ENCODE peak calls at places on chromosome 17, in ten cellular contexts. B is fibroblast of pulmonary artery, Z is A549, V is BJ, E is upper lobe of left lung, J is tibial artery, I is PC-9, G is fibroblast of mammary gland, O is right lobe of liver, R is psoas muscle. K is an unnamed sample.

GRCh38 chr17:7107012-7107754 is 7.4 kb downstream of the ASGR2 start:
- DNase-seq in B (no peak), Z (no peak), V (no peak), E (no peak), J (no peak), I (no peak), G (no peak), O (no peak), R (no peak), K (no peak)

GRCh38 chr17:4607773-4608187 is 23.5 kb downstream of the SMTNL2 start:
- DNase-seq in B (peak; percentile 71), Z (no peak), V (no peak), E (peak; percentile 59), J (peak; percentile 75), I (no peak), G (peak; percentile 63), O (peak; percentile 73), R (peak; percentile 73), K (peak; percentile 68)

GRCh38 chr17:62572488-62573469 is 54.7 kb upstream of the MRC2 start:
- DNase-seq in B (peak; percentile 36), Z (no peak), V (peak; percentile 20), E (no peak), J (no peak), I (no peak), G (peak; percentile 53), O (no peak), R (no peak), K (no peak)

GRCh38 chr17:56756536-56756935 is 77.2 kb downstream of the C17orf67 start:
- DNase-seq in B (peak; percentile 42), Z (peak; percentile 31), V (peak; percentile 89), E (no peak), J (no peak), I (peak; percentile 55), G (peak; percentile 87), O (no peak), R (no peak), K (no peak)

GRCh38 chr17:80709090-80709695 is 164.6 kb downstream of the RPTOR start:
- DNase-seq in B (no peak), Z (no peak), V (no peak), E (no peak), J (no peak), I (no peak), G (no peak), O (no peak), R (no peak), K (no peak)

GRCh38 chr17:21368545-21369246 is 7.5 kb upstream of the KCNJ12 start:
- DNase-seq in B (no peak), Z (no peak), V (no peak), E (no peak), J (no peak), I (no peak), G (no peak), O (no peak), R (no peak), K (no peak)

GRCh38 chr17:38693700-38694329 is 11.3 kb upstream of the MLLT6 start:
- DNase-seq in B (peak; percentile 93), Z (no peak), V (no peak), E (peak; percentile 38), J (peak; percentile 88), I (no peak), G (peak; percentile 88), O (peak; percentile 94), R (peak; percentile 91), K (peak; percentile 71)

GRCh38 chr17:77462553-77463497 is 322.1 kb downstream of the SEC14L1 start:
- DNase-seq in B (no peak), Z (no peak), V (no peak), E (no peak), J (no peak), I (no peak), G (no peak), O (no peak), R (no peak), K (no peak)

GRCh38 chr17:40703652-40704051 is at the start of gene KRT24:
- DNase-seq in B (no peak), Z (no peak), V (no peak), E (no peak), J (no peak), I (no peak), G (no peak), O (no peak), R (no peak), K (no peak)

GRCh38 chr17:40699359-40699758 is 4.2 kb downstream of the KRT24 start:
- DNase-seq in B (no peak), Z (no peak), V (no peak), E (no peak), J (no peak), I (no peak), G (no peak), O (no peak), R (no peak), K (no peak)

GRCh38 chr17:40696651-40697072 is 6.9 kb downstream of the KRT24 start:
- DNase-seq in B (no peak), Z (no peak), V (no peak), E (no peak), J (no peak), I (peak; percentile 84), G (no peak), O (no peak), R (no peak), K (no peak)

GRCh38 chr17:40702271-40702670 is 1.3 kb downstream of the KRT24 start:
- DNase-seq in B (no peak), Z (no peak), V (no peak), E (no peak), J (no peak), I (peak; percentile 79), G (no peak), O (no peak), R (no peak), K (no peak)

DNA sequence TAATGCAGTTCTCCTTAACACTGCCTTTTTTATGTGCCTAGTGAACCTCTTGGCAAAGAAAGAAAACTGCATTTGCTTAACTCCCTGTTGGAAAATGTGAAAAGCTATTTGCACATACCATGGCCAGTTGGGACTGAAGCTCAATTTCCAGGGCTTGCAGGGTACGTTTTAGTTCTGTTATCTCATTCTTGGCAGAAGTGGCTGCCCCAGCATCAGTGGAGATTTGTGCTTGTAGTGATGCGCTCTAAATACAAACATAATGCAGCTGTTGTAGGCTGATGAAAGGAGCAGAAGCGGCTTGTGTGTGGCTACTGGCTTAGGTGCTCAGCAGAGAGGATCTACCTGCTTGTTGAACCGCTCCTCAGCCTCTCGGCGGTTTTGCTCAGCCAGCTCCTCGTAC is 3.7 kb downstream of the KRT24 start:
- DNase-seq in B (no peak), Z (no peak), V (no peak), E (no peak), J (no peak), I (no peak), G (no peak), O (no peak), R (no peak), K (no peak)
- H3K4me3 ChIP-seq in B (no peak overlapping the region), Z (no peak overlapping the region), V (no peak overlapping the region), E (no peak overlapping the region), J (no peak overlapping the region), I (no peak overlapping the region), G (no peak overlapping the region), O (no peak overlapping the region), R (no peak overlapping the region), K (no peak overlapping the region)

GRCh38 chr17:50603340-50603739 is 31.3 kb upstream of the ABCC3 start:
- DNase-seq in B (no peak), Z (peak; percentile 68), V (no peak), E (no peak), J (no peak), I (no peak), G (no peak), O (no peak), R (no peak), K (no peak)
- TF ChIP-seq CTCF in B (peak; percentile 13), Z (no peak), V (peak; percentile 5), E (no peak), J (no peak), I (peak; percentile 51), G (no peak), O (no peak), R (no peak), K (no peak)

GRCh38 chr17:924711-925480 is 54.7 kb downstream of the NXN start:
- DNase-seq in B (no peak), Z (no peak), V (no peak), E (peak; percentile 56), J (no peak), I (peak; percentile 78), G (no peak), O (no peak), R (no peak), K (peak; percentile 52)

GRCh38 chr17:930258-930657 is 49.3 kb downstream of the NXN start:
- DNase-seq in B (no peak), Z (no peak), V (no peak), E (no peak), J (no peak), I (no peak), G (no peak), O (no peak), R (no peak), K (no peak)

GRCh38 chr17:929547-929946 is 50.0 kb downstream of the NXN start:
- DNase-seq in B (no peak), Z (no peak), V (no peak), E (no peak), J (no peak), I (no peak), G (no peak), O (no peak), R (no peak), K (no peak)

GRCh38 chr17:925846-926245 is 53.7 kb downstream of the NXN start:
- DNase-seq in B (no peak), Z (no peak), V (no peak), E (no peak), J (no peak), I (no peak), G (no peak), O (no peak), R (no peak), K (no peak)

DNA sequence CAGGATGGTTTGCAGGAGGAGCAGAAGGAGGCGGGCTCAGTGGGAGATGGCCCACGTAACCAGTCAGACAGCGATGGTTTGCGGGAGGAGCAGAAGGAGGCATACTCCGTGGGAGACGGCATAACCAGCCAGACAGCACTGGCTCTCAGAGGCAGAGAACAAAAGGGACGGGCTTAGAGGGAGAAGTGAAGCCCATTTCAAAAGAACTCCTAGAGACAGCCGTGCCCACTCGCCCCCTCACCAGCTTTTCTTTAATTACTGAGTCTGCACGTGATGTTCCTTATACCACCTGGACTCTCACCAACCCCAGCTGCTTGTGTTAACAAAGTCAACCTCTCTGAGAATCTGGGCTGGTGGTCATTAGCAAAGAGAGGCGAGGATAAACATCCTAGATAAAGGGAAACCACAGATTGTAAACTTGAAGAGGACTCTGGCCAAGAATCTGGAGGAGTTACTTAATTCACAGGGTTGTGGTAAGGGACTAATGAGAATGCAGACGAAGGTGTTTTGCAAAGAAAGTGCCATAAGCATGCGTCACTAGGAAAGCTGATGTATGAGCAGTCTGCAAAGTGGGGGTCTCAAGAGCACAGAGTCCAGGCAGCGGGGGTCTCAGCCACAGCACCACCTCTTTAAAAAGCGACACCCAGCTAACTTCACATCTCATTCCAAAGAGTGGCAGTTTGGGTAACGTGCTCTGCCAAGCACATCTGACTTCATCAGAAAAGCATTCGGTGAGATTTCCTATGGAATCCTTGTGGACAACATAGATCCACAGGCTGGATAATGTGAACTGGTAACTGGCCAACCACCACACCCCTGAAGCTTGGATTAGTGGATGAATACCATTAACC is 51.7 kb downstream of the NXN start:
- DNase-seq in B (peak; percentile 82), Z (peak; percentile 69), V (peak; percentile 93), E (peak; percentile 51), J (no peak), I (peak; percentile 97), G (peak; percentile 95), O (no peak), R (no peak), K (peak; percentile 44)
- H3K4me3 ChIP-seq in B (no peak overlapping the region), Z (no peak overlapping the region), V (no peak overlapping the region), E (no peak overlapping the region), J (no peak overlapping the region), I (peak overlapping the region; percentile 29), G (no peak overlapping the region), O (no peak overlapping the region), R (no peak overlapping the region), K (no peak overlapping the region)

GRCh38 chr17:48995871-48996695 is 1.1 kb upstream of the IGF2BP1 start:
- DNase-seq in B (no peak), Z (peak; percentile 95), V (no peak), E (no peak), J (no peak), I (no peak), G (no peak), O (no peak), R (no peak), K (no peak)
- TF ChIP-seq CTCF in B (no peak), Z (no peak), V (no peak), E (no peak), J (no peak), I (no peak), G (no peak), O (no peak), R (no peak), K (no peak)

K was measured in stomach.